ENCODE peak calls at places on chromosomes 2 and 18, in eight cellular contexts. Z, D, T, L, V, F, K and R are unnamed samples.

GRCh38 chr2:207782238-207783030 is 12.7 kb upstream of the FZD5 start:
- DNase-seq in Z (no peak), D (no peak), T (no peak), L (no peak), V (no peak), F (no peak), K (peak; percentile 87), R (no peak)

GRCh38 chr2:157194097-157194688 is 63.3 kb upstream of the GALNT5 start:
- DNase-seq in Z (peak; percentile 50), D (peak; percentile 51), T (peak; percentile 52), L (no peak), V (peak; percentile 42), F (peak; percentile 74), K (no peak), R (no peak)

GRCh38 chr2:230757476-230757875 is 44.8 kb downstream of the CAB39 start:
- DNase-seq in Z (no peak), D (peak; percentile 77), T (no peak), L (no peak), V (no peak), F (peak; percentile 75), K (no peak), R (no peak)

GRCh38 chr2:151315381-151315903 is 26.0 kb upstream of the NMI start:
- DNase-seq in Z (no peak), D (no peak), T (no peak), L (no peak), V (no peak), F (peak; percentile 18), K (no peak), R (no peak)

GRCh38 chr2:234494361-234495075 is 2.4 kb downstream of the ARL4C start:
- DNase-seq in Z (no peak), D (no peak), T (no peak), L (no peak), V (no peak), F (peak; percentile 73), K (no peak), R (no peak)

GRCh38 chr18:77208969-77209368 is 40.7 kb upstream of the GALR1 start:
- DNase-seq in Z (peak; percentile 77), D (peak; percentile 25), T (no peak), L (no peak), V (peak; percentile 68), F (peak; percentile 83), K (no peak), R (no peak)

GRCh38 chr18:31554776-31555175 is 36.9 kb upstream of the TTR start:
- DNase-seq in Z (no peak), D (no peak), T (no peak), L (no peak), V (no peak), F (no peak), K (no peak), R (no peak)

GRCh38 chr2:10810175-10811161 is 2.1 kb downstream of the PDIA6 start:
- DNase-seq in Z (no peak), D (peak; percentile 19), T (no peak), L (no peak), V (peak; percentile 50), F (peak; percentile 32), K (no peak), R (no peak)

GRCh38 chr2:133252770-133253355 is 315.4 kb downstream of the NCKAP5 start:
- DNase-seq in Z (no peak), D (no peak), T (no peak), L (no peak), V (no peak), F (no peak), K (no peak), R (no peak)

GRCh38 chr2:207792244-207792785 is 22.6 kb upstream of the FZD5 start:
- DNase-seq in Z (peak; percentile 70), D (peak; percentile 51), T (peak; percentile 16), L (no peak), V (peak; percentile 25), F (peak; percentile 75), K (no peak), R (no peak)

GRCh38 chr2:172554352-172555271 is 1.3 kb upstream of the PDK1 start:
- DNase-seq in Z (no peak), D (no peak), T (no peak), L (no peak), V (no peak), F (no peak), K (no peak), R (no peak)

GRCh38 chr18:8800445-8800844 is 95.1 kb downstream of the MTCL1 start:
- DNase-seq in Z (no peak), D (peak; percentile 97), T (peak; percentile 83), L (no peak), V (no peak), F (peak; percentile 96), K (no peak), R (no peak)

GRCh38 chr2:178333851-178334250 is 117.1 kb downstream of the PRKRA start:
- DNase-seq in Z (no peak), D (no peak), T (no peak), L (no peak), V (no peak), F (no peak), K (no peak), R (no peak)

GRCh38 chr2:186256540-186256939 is 229.5 kb upstream of the ZC3H15 start:
- DNase-seq in Z (peak; percentile 36), D (peak; percentile 13), T (peak; percentile 29), L (no peak), V (peak; percentile 18), F (peak; percentile 65), K (no peak), R (no peak)

GRCh38 chr2:239630618-239631286 is 229.9 kb upstream of the HDAC4 start:
- DNase-seq in Z (no peak), D (peak; percentile 58), T (peak; percentile 56), L (no peak), V (no peak), F (peak; percentile 43), K (no peak), R (no peak)

GRCh38 chr2:120204022-120204405 is 19.2 kb downstream of the TMEM185B start:
- DNase-seq in Z (no peak), D (no peak), T (no peak), L (no peak), V (no peak), F (no peak), K (no peak), R (no peak)